ENCODE peak calls at places on chromosome 6, in four cellular contexts. N, Z, R and C are unnamed samples.

GRCh38 chr6:14641401-14641800 is 523.8 kb downstream of the CD83 start:
- DNase-seq in N (no peak), Z (no peak), R (no peak), C (no peak)

GRCh38 chr6:108168501-108168979 is 2.7 kb downstream of the NR2E1 start:
- DNase-seq in N (no peak), Z (peak), R (no peak), C (peak)

GRCh38 chr6:111805511-111806181 is 67.6 kb downstream of the FYN start:
- DNase-seq in N (no peak), Z (peak), R (no peak), C (no peak)

GRCh38 chr6:138614151-138614550 is 114.9 kb upstream of the NHSL1 start:
- DNase-seq in N (no peak), Z (no peak), R (no peak), C (no peak)

GRCh38 chr6:39049575-39050283 is 1.1 kb downstream of the GLP1R start:
- DNase-seq in N (no peak), Z (no peak), R (no peak), C (no peak)

GRCh38 chr6:13302751-13303667 is 25.3 kb downstream of the TBC1D7 start:
- DNase-seq in N (peak), Z (no peak), R (no peak), C (peak)

GRCh38 chr6:150004101-150004782 is 21.1 kb downstream of the RAET1L start:
- DNase-seq in N (no peak), Z (no peak), R (peak), C (peak)

GRCh38 chr6:144744720-144745119 is 459.6 kb downstream of the UTRN start:
- DNase-seq in N (no peak), Z (peak), R (no peak), C (peak)

GRCh38 chr6:47238456-47238995 is 71.2 kb downstream of the TNFRSF21 start:
- DNase-seq in N (no peak), Z (no peak), R (no peak), C (no peak)

GRCh38 chr6:166575190-166575589 is 11.3 kb downstream of the RAMACL start:
- DNase-seq in N (no peak), Z (no peak), R (no peak), C (no peak)

GRCh38 chr6:137309078-137309762 is 90.0 kb upstream of the IFNGR1 start:
- DNase-seq in N (peak), Z (peak), R (no peak), C (peak)

GRCh38 chr6:160174681-160175080 is 53.1 kb downstream of the SLC22A1 start:
- DNase-seq in N (no peak), Z (no peak), R (no peak), C (no peak)

GRCh38 chr6:151702851-151703629 is 104.4 kb upstream of the ESR1 start:
- DNase-seq in N (no peak), Z (no peak), R (no peak), C (no peak)

GRCh38 chr6:113103618-113104390 is 753.3 kb upstream of the MARCKS start:
- DNase-seq in N (no peak), Z (no peak), R (no peak), C (no peak)

GRCh38 chr6:54391577-54391976 is 83.3 kb downstream of the TINAG start:
- DNase-seq in N (no peak), Z (no peak), R (no peak), C (no peak)

GRCh38 chr6:147578883-147579282 is 70.4 kb downstream of the SAMD5 start:
- DNase-seq in N (no peak), Z (no peak), R (no peak), C (no peak)

GRCh38 chr6:34922177-34922663 is 33.2 kb downstream of the ANKS1A start:
- DNase-seq in N (no peak), Z (no peak), R (no peak), C (no peak)

GRCh38 chr6:113696960-113697359 is 160.2 kb upstream of the MARCKS start:
- DNase-seq in N (no peak), Z (no peak), R (no peak), C (no peak)

GRCh38 chr6:145529582-145529981 is 205.7 kb downstream of the EPM2A start:
- DNase-seq in N (no peak), Z (no peak), R (no peak), C (no peak)

GRCh38 chr6:42756713-42757112 is 10.8 kb upstream of the TBCC start:
- DNase-seq in N (no peak), Z (no peak), R (no peak), C (no peak)

GRCh38 chr6:6895929-6896328 is 211.8 kb upstream of the RREB1 start:
- DNase-seq in N (no peak), Z (no peak), R (no peak), C (no peak)

GRCh38 chr6:134170844-134171243 is 118.4 kb upstream of the SLC2A12 start:
- DNase-seq in N (peak), Z (no peak), R (no peak), C (no peak)

GRCh38 chr6:135875446-135875845 is 23.9 kb downstream of the PDE7B start:
- DNase-seq in N (no peak), Z (no peak), R (no peak), C (no peak)

GRCh38 chr6:51570168-51570921 is 517.1 kb downstream of the PKHD1 start:
- DNase-seq in N (no peak), Z (peak), R (no peak), C (peak)

GRCh38 chr6:91097316-91097878 is 510.5 kb upstream of the MAP3K7 start:
- DNase-seq in N (no peak), Z (no peak), R (no peak), C (no peak)

GRCh38 chr6:10962673-10963072 is 75.8 kb downstream of the SYCP2L start:
- DNase-seq in N (no peak), Z (no peak), R (no peak), C (no peak)

GRCh38 chr6:3906191-3907019 is 57.2 kb downstream of the FAM50B start:
- DNase-seq in N (peak), Z (no peak), R (no peak), C (no peak)

GRCh38 chr6:16481680-16482079 is 243.3 kb downstream of the GMPR start:
- DNase-seq in N (no peak), Z (no peak), R (peak), C (no peak)

GRCh38 chr6:39095578-39095977 is 19.4 kb downstream of the SAYSD1 start:
- DNase-seq in N (no peak), Z (no peak), R (no peak), C (no peak)

GRCh38 chr6:43981363-43981990 is 145.8 kb downstream of the MRPL14 start:
- DNase-seq in N (peak), Z (no peak), R (no peak), C (no peak)

GRCh38 chr6:14001329-14002012 is 76.7 kb downstream of the RNF182 start:
- DNase-seq in N (no peak), Z (no peak), R (no peak), C (peak)

GRCh38 chr6:52328303-52328662 is 33.7 kb upstream of the PAQR8 start:
- DNase-seq in N (no peak), Z (peak), R (no peak), C (no peak)

GRCh38 chr6:110875548-110876169 is 1.1 kb downstream of the AMD1 start:
- DNase-seq in N (peak), Z (peak), R (peak), C (peak)

GRCh38 chr6:30350519-30350918 is 5.6 kb downstream of the RPP21 start:
- DNase-seq in N (no peak), Z (no peak), R (no peak), C (no peak)

GRCh38 chr6:137487181-137487910 is 6.8 kb downstream of the OLIG3 start:
- DNase-seq in N (no peak), Z (no peak), R (no peak), C (no peak)

GRCh38 chr6:131844243-131844841 is 36.5 kb downstream of the ENPP1 start:
- DNase-seq in N (no peak), Z (no peak), R (no peak), C (no peak)

GRCh38 chr6:52077180-52077884 is 10.1 kb downstream of the PKHD1 start:
- DNase-seq in N (peak), Z (no peak), R (no peak), C (no peak)

GRCh38 chr6:16553531-16553930 is 207.7 kb downstream of the ATXN1 start:
- DNase-seq in N (no peak), Z (no peak), R (no peak), C (no peak)